ENCODE peak calls at places on chromosomes 2 and 18, in eight cellular contexts. One of them, this sample, is unnamed.

GRCh38 chr2:115609978-115610377 is 1167.5 kb downstream of the DPP10 start:
- DNase-seq in astrocyte: no peak
- DNase-seq in HCT116: no peak
- DNase-seq in mammary epithelial cell: no peak
- DNase-seq in fibroblast of lung: no peak
- DNase-seq in endothelial cell of umbilical vein: no peak
- DNase-seq in GM12878: no peak
- DNase-seq in hepatocyte: no peak
- DNase-seq in this sample: no peak

GRCh38 chr2:216002274-216002673 is 11.1 kb downstream of the MREG start:
- DNase-seq in hepatocyte: no peak
- DNase-seq in endothelial cell of umbilical vein: no peak
- DNase-seq in astrocyte: no peak
- DNase-seq in GM12878: no peak
- DNase-seq in mammary epithelial cell: no peak
- DNase-seq in HCT116: no peak
- DNase-seq in fibroblast of lung: no peak
- DNase-seq in this sample: no peak

GRCh38 chr2:10052216-10052615 is 8.9 kb downstream of the KLF11 start:
- DNase-seq in astrocyte: no peak
- DNase-seq in mammary epithelial cell: no peak
- DNase-seq in hepatocyte: no peak
- DNase-seq in GM12878: no peak
- DNase-seq in HCT116: no peak
- DNase-seq in endothelial cell of umbilical vein: no peak
- DNase-seq in fibroblast of lung: no peak
- DNase-seq in this sample: no peak

GRCh38 chr18:11872479-11873136 is 21.4 kb downstream of the CHMP1B start:
- DNase-seq in GM12878: no peak
- DNase-seq in astrocyte: no peak
- DNase-seq in mammary epithelial cell: no peak
- DNase-seq in fibroblast of lung: no peak
- DNase-seq in HCT116: peak
- DNase-seq in endothelial cell of umbilical vein: peak
- DNase-seq in hepatocyte: peak
- DNase-seq in this sample: no peak

GRCh38 chr2:236536727-236537398 is 32.8 kb upstream of the ACKR3 start:
- DNase-seq in mammary epithelial cell: no peak
- DNase-seq in HCT116: no peak
- DNase-seq in fibroblast of lung: no peak
- DNase-seq in GM12878: peak
- DNase-seq in astrocyte: no peak
- DNase-seq in hepatocyte: no peak
- DNase-seq in endothelial cell of umbilical vein: no peak
- DNase-seq in this sample: no peak

GRCh38 chr18:79519751-79520472 is 124.2 kb downstream of the NFATC1 start:
- DNase-seq in fibroblast of lung: peak
- DNase-seq in hepatocyte: peak
- DNase-seq in HCT116: no peak
- DNase-seq in GM12878: no peak
- DNase-seq in astrocyte: peak
- DNase-seq in endothelial cell of umbilical vein: no peak
- DNase-seq in mammary epithelial cell: no peak
- DNase-seq in this sample: no peak

GRCh38 chr18:37586641-37587225 is 21.1 kb upstream of the CELF4 start:
- DNase-seq in fibroblast of lung: no peak
- DNase-seq in GM12878: no peak
- DNase-seq in endothelial cell of umbilical vein: no peak
- DNase-seq in hepatocyte: no peak
- DNase-seq in astrocyte: no peak
- DNase-seq in mammary epithelial cell: no peak
- DNase-seq in HCT116: no peak
- DNase-seq in this sample: no peak

GRCh38 chr2:171505374-171505773 is 16.9 kb upstream of the CYBRD1 start:
- DNase-seq in fibroblast of lung: peak
- DNase-seq in endothelial cell of umbilical vein: no peak
- DNase-seq in astrocyte: peak
- DNase-seq in hepatocyte: no peak
- DNase-seq in mammary epithelial cell: no peak
- DNase-seq in HCT116: no peak
- DNase-seq in GM12878: no peak
- DNase-seq in this sample: no peak

GRCh38 chr2:214169736-214170135 is 241.1 kb upstream of the VWC2L start:
- DNase-seq in hepatocyte: no peak
- DNase-seq in endothelial cell of umbilical vein: no peak
- DNase-seq in fibroblast of lung: peak
- DNase-seq in HCT116: no peak
- DNase-seq in astrocyte: peak
- DNase-seq in GM12878: no peak
- DNase-seq in mammary epithelial cell: no peak
- DNase-seq in this sample: no peak

GRCh38 chr2:190863946-190864345 is 16.7 kb upstream of the GLS start:
- DNase-seq in GM12878: no peak
- DNase-seq in hepatocyte: peak
- DNase-seq in HCT116: no peak
- DNase-seq in mammary epithelial cell: no peak
- DNase-seq in astrocyte: no peak
- DNase-seq in fibroblast of lung: no peak
- DNase-seq in endothelial cell of umbilical vein: no peak
- DNase-seq in this sample: no peak

GRCh38 chr2:201542291-201542690 is 90.8 kb downstream of the STRADB start:
- DNase-seq in hepatocyte: no peak
- DNase-seq in HCT116: no peak
- DNase-seq in fibroblast of lung: no peak
- DNase-seq in endothelial cell of umbilical vein: no peak
- DNase-seq in astrocyte: no peak
- DNase-seq in mammary epithelial cell: no peak
- DNase-seq in GM12878: no peak
- DNase-seq in this sample: no peak

GRCh38 chr2:104944495-104944894 is 90.6 kb downstream of the POU3F3 start:
- DNase-seq in mammary epithelial cell: no peak
- DNase-seq in endothelial cell of umbilical vein: no peak
- DNase-seq in fibroblast of lung: peak
- DNase-seq in hepatocyte: peak
- DNase-seq in GM12878: no peak
- DNase-seq in HCT116: peak
- DNase-seq in astrocyte: peak
- DNase-seq in this sample: no peak

GRCh38 chr2:232522014-232522854 is 2.0 kb downstream of the PRSS56 start:
- DNase-seq in endothelial cell of umbilical vein: peak
- DNase-seq in astrocyte: no peak
- DNase-seq in mammary epithelial cell: no peak
- DNase-seq in hepatocyte: peak
- DNase-seq in fibroblast of lung: no peak
- DNase-seq in HCT116: no peak
- DNase-seq in GM12878: no peak
- DNase-seq in this sample: no peak

GRCh38 chr18:25239636-25240468 is 112.1 kb downstream of the ZNF521 start:
- DNase-seq in fibroblast of lung: peak
- DNase-seq in GM12878: no peak
- DNase-seq in endothelial cell of umbilical vein: peak
- DNase-seq in hepatocyte: no peak
- DNase-seq in mammary epithelial cell: no peak
- DNase-seq in astrocyte: peak
- DNase-seq in HCT116: no peak
- DNase-seq in this sample: no peak

DNA sequence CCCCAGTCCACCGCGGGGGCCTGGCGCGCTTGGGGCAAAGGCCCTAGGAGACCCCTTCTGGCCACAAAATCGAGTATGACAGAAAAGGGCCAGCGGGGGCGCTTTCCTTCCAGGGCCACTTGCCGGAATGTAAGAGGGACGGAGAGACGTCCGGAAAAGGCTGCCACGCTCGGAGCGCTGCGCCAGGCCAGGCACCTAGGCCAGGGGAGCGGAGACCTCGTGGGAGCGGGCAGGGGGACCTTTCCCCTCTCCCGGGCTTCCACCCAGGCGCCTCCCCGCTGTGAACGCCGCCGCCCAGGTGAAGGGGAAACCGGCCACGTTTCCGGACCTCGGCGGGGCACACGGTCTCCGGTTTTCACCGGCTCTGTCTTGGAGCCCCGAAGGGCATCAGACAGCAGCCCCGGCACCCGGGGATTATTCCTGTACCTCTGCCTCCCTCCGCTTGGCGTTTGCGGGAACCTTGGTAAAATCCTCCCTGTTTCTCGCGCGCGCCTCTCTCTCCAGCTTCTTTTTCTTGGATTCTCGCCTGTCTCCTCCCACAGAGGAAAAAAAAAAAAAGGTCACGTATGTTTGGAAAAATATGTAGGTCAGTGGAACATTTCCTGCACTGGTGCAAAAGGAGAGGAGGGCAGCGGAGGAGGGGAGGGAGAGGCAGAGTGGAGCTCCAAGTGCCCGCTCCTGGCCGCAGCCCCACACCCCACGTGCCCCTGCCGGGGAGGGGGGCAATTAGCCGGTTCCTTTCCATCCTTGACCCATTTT is 1.2 kb upstream of the NPAS2 start:
- DNase-seq in hepatocyte: peak
- DNase-seq in HCT116: peak
- DNase-seq in GM12878: no peak
- DNase-seq in endothelial cell of umbilical vein: peak
- DNase-seq in fibroblast of lung: peak
- DNase-seq in astrocyte: peak
- DNase-seq in mammary epithelial cell: peak
- DNase-seq in this sample: peak
- TF ChIP-seq CTCF in hepatocyte: peak
- TF ChIP-seq CTCF in HCT116: peak
- TF ChIP-seq CTCF in GM12878: no peak
- TF ChIP-seq CTCF in endothelial cell of umbilical vein: peak
- TF ChIP-seq CTCF in fibroblast of lung: peak
- TF ChIP-seq CTCF in astrocyte: peak
- TF ChIP-seq CTCF in mammary epithelial cell: peak
- TF ChIP-seq CTCF in this sample: peak

GRCh38 chr2:7009207-7009911 is 92.1 kb downstream of the RNF144A start:
- DNase-seq in endothelial cell of umbilical vein: no peak
- DNase-seq in HCT116: no peak
- DNase-seq in GM12878: no peak
- DNase-seq in mammary epithelial cell: no peak
- DNase-seq in fibroblast of lung: peak
- DNase-seq in astrocyte: peak
- DNase-seq in hepatocyte: no peak
- DNase-seq in this sample: no peak
- H3K27ac ChIP-seq in endothelial cell of umbilical vein: no peak
- H3K27ac ChIP-seq in HCT116: no peak
- H3K27ac ChIP-seq in GM12878: no peak
- H3K27ac ChIP-seq in mammary epithelial cell: no peak
- H3K27ac ChIP-seq in fibroblast of lung: no peak
- H3K27ac ChIP-seq in astrocyte: peak
- H3K27ac ChIP-seq in hepatocyte: peak
- H3K27ac ChIP-seq in this sample: no peak

GRCh38 chr18:62328775-62329525 is 3.8 kb downstream of the TNFRSF11A start:
- DNase-seq in HCT116: no peak
- DNase-seq in endothelial cell of umbilical vein: peak
- DNase-seq in GM12878: no peak
- DNase-seq in astrocyte: no peak
- DNase-seq in hepatocyte: no peak
- DNase-seq in mammary epithelial cell: no peak
- DNase-seq in fibroblast of lung: no peak
- DNase-seq in this sample: no peak

GRCh38 chr18:62325806-62326645 is 916 bp downstream of the TNFRSF11A start:
- DNase-seq in mammary epithelial cell: peak
- DNase-seq in fibroblast of lung: peak
- DNase-seq in hepatocyte: no peak
- DNase-seq in GM12878: no peak
- DNase-seq in HCT116: no peak
- DNase-seq in endothelial cell of umbilical vein: peak
- DNase-seq in astrocyte: peak
- DNase-seq in this sample: no peak

GRCh38 chr18:62327977-62328376 is 2.9 kb downstream of the TNFRSF11A start:
- DNase-seq in astrocyte: no peak
- DNase-seq in fibroblast of lung: no peak
- DNase-seq in HCT116: no peak
- DNase-seq in hepatocyte: no peak
- DNase-seq in mammary epithelial cell: no peak
- DNase-seq in GM12878: no peak
- DNase-seq in endothelial cell of umbilical vein: peak
- DNase-seq in this sample: no peak

GRCh38 chr18:62324917-62325805 is at the start of gene TNFRSF11A:
- DNase-seq in mammary epithelial cell: peak
- DNase-seq in astrocyte: no peak
- DNase-seq in endothelial cell of umbilical vein: peak
- DNase-seq in hepatocyte: peak
- DNase-seq in fibroblast of lung: no peak
- DNase-seq in HCT116: no peak
- DNase-seq in GM12878: no peak
- DNase-seq in this sample: no peak

DNA sequence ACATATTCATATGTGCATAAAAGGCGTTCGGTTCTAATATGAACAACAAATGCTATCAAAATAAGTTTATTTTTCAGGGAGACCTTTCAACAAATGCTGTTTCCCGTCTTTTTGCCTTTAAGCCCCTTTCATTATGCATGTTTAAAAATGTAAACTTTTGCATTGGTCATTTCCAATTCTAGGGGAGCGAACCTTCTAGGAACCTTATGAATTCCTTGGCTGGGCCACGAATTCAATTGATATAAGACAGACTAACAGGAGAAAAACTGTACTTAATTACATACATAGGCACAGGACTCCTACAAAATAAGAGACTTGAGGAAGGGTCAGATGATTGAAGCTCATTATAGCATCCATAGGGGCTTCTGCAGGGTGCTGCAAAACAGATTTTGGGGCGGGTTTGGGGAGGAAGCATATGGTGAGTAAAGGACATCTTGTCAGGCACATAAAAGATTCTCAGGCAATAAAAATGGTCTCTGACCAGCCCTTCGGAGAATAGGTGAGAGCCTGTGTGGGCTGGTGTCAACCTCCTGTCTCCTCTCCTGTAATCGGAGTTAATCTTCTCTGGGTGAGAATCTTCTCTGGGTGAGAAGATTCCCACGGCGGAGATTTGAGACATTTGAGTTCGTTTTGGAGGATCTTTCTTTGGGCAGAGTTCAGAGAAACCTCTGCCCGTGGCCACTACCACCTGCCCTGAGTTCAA is 1.7 kb downstream of the TNFRSF11A start:
- DNase-seq in GM12878: no peak
- DNase-seq in HCT116: no peak
- DNase-seq in astrocyte: no peak
- DNase-seq in mammary epithelial cell: no peak
- DNase-seq in endothelial cell of umbilical vein: no peak
- DNase-seq in fibroblast of lung: no peak
- DNase-seq in hepatocyte: no peak
- DNase-seq in this sample: no peak
- TF ChIP-seq EZH2 in GM12878: no peak
- TF ChIP-seq EZH2 in HCT116: no peak
- TF ChIP-seq EZH2 in astrocyte: no peak
- TF ChIP-seq EZH2 in mammary epithelial cell: no peak
- TF ChIP-seq EZH2 in endothelial cell of umbilical vein: no peak
- TF ChIP-seq EZH2 in fibroblast of lung: no peak
- TF ChIP-seq EZH2 in hepatocyte: no peak
- TF ChIP-seq EZH2 in this sample: no peak

DNA sequence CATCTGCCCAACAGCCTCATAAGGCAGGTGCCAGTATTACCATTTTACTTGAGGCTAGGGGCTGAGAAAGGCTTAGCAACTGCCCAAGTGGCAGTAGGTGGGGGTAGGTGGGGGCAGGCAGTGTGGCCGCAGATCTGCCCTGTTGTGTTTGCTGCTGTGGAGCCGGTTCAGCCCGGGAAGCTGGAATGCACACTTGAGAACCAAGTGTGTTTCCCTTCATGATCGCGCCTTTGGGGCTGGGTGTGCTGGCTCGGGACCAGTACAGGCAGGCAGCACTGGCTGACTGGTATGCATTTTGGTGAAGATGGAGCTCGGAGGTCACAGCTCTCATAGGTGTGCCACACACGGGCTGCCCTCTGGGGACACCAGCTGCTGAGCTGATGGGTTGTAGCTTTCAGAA is 85.1 kb downstream of the CABLES1 start:
- DNase-seq in GM12878: no peak
- DNase-seq in hepatocyte: no peak
- DNase-seq in mammary epithelial cell: no peak
- DNase-seq in HCT116: no peak
- DNase-seq in endothelial cell of umbilical vein: no peak
- DNase-seq in astrocyte: no peak
- DNase-seq in fibroblast of lung: no peak
- DNase-seq in this sample: no peak
- TF ChIP-seq CTCF in GM12878: no peak
- TF ChIP-seq CTCF in hepatocyte: no peak
- TF ChIP-seq CTCF in mammary epithelial cell: no peak
- TF ChIP-seq CTCF in HCT116: no peak
- TF ChIP-seq CTCF in endothelial cell of umbilical vein: no peak
- TF ChIP-seq CTCF in astrocyte: no peak
- TF ChIP-seq CTCF in fibroblast of lung: no peak
- TF ChIP-seq CTCF in this sample: no peak

This sample was measured in PC-9.